ENCODE peak calls at places on chromosomes 2 and 18, in eight cellular contexts. E is mesenchymal stem cell, O is MM.1S, U is fibroblast of lung, W is IMR-90, D is Karpas-422, R is mammary epithelial cell, J is K562. L is an unnamed sample.

GRCh38 chr18:21453512-21453862 is 147.0 kb downstream of the ESCO1 start:
- DNase-seq in E (no peak), R (peak; percentile 18), D (no peak), O (no peak), W (no peak), U (no peak), J (no peak), L (peak; percentile 25)

GRCh38 chr2:218857371-218858137 is 2.1 kb upstream of the WNT6 start:
- DNase-seq in O (no peak), W (no peak), J (no peak), D (no peak), U (no peak), E (no peak), R (no peak), L (no peak)

GRCh38 chr18:21117385-21118135 is 5.9 kb upstream of the ROCK1 start:
- DNase-seq in O (no peak), J (no peak), R (no peak), W (peak; percentile 92), E (peak; percentile 52), D (no peak), U (peak; percentile 81), L (peak; percentile 92)

GRCh38 chr2:24124003-24124585 is 825 bp downstream of the FAM228B start:
- DNase-seq in J (no peak), W (peak; percentile 34), D (no peak), R (peak; percentile 43), O (no peak), U (peak; percentile 56), E (no peak), L (peak; percentile 47)

GRCh38 chr2:234643407-234643806 is 146.5 kb upstream of the ARL4C start:
- DNase-seq in R (no peak), D (no peak), E (peak; percentile 10), U (peak; percentile 33), O (peak; percentile 15), J (no peak), W (peak; percentile 22), L (no peak)

GRCh38 chr2:236613607-236614006 is 44.0 kb downstream of the ACKR3 start:
- DNase-seq in U (no peak), E (no peak), J (no peak), R (no peak), O (no peak), W (no peak), D (no peak), L (no peak)

GRCh38 chr18:46915800-46916550 is 1.3 kb downstream of the PIAS2 start:
- DNase-seq in J (no peak), D (no peak), W (peak; percentile 4), U (no peak), R (no peak), E (no peak), O (peak; percentile 8), L (no peak)

GRCh38 chr2:162291748-162292147 is 26.7 kb downstream of the IFIH1 start:
- DNase-seq in W (no peak), J (no peak), D (no peak), O (no peak), U (no peak), R (no peak), E (no peak), L (no peak)

GRCh38 chr2:148640767-148641166 is 3.8 kb upstream of the EPC2 start:
- DNase-seq in R (no peak), D (no peak), W (peak; percentile 25), J (no peak), O (no peak), U (peak; percentile 46), E (no peak), L (no peak)

GRCh38 chr2:176330612-176331011 is 61.4 kb downstream of the MTX2 start:
- DNase-seq in E (no peak), R (no peak), O (no peak), W (no peak), U (no peak), D (no peak), J (no peak), L (no peak)

GRCh38 chr18:13568443-13569392 is 157.6 kb downstream of the FAM210A start:
- DNase-seq in O (no peak), W (no peak), J (no peak), E (no peak), R (no peak), U (no peak), D (no peak), L (no peak)

GRCh38 chr2:86480105-86480504 is 38.9 kb downstream of the KDM3A start:
- DNase-seq in O (no peak), R (no peak), E (no peak), D (no peak), U (no peak), W (no peak), J (no peak), L (no peak)

GRCh38 chr2:146584316-146584715 is 1260.5 kb upstream of the ACVR2A start:
- DNase-seq in E (no peak), J (no peak), O (no peak), U (no peak), D (no peak), R (no peak), W (no peak), L (no peak)

GRCh38 chr2:217433522-217433921 is 569.3 kb downstream of the TNS1 start:
- DNase-seq in E (peak; percentile 54), O (no peak), U (peak; percentile 35), W (peak; percentile 28), D (no peak), R (no peak), J (no peak), L (peak; percentile 50)

GRCh38 chr2:24930768-24931167 is 10.7 kb upstream of the ADCY3 start:
- DNase-seq in W (peak; percentile 46), O (peak; percentile 89), U (no peak), R (no peak), D (peak; percentile 74), J (no peak), E (no peak), L (peak; percentile 27)

GRCh38 chr2:10911291-10912075 is at the start of gene KCNF1:
- DNase-seq in E (peak; percentile 73), J (no peak), R (peak; percentile 58), W (peak; percentile 65), O (no peak), U (peak; percentile 66), D (no peak), L (peak; percentile 52)

GRCh38 chr2:121821476-121822158 is 66.2 kb downstream of the TSN start:
- DNase-seq in J (no peak), W (no peak), O (no peak), R (no peak), D (no peak), U (no peak), E (no peak), L (no peak)

GRCh38 chr18:70289351-70290330 is 796 bp downstream of the SOCS6 start:
- DNase-seq in U (peak; percentile 46), O (peak; percentile 42), W (peak; percentile 31), D (no peak), R (peak; percentile 41), J (peak; percentile 52), E (peak; percentile 38), L (no peak)

GRCh38 chr2:237223208-237223861 is 137.6 kb downstream of the COPS8 start:
- DNase-seq in U (peak; percentile 95), R (peak; percentile 90), J (no peak), O (no peak), W (peak; percentile 100), D (no peak), E (peak; percentile 97), L (peak; percentile 100)

GRCh38 chr18:27223570-27224340 is 38.6 kb upstream of the CHST9 start:
- DNase-seq in R (peak; percentile 53), D (no peak), U (no peak), J (no peak), W (no peak), O (no peak), E (no peak), L (no peak)

GRCh38 chr2:102442967-102443828 is 20.2 kb downstream of the IL18RAP start:
- DNase-seq in D (peak; percentile 65), J (no peak), U (peak; percentile 58), R (peak; percentile 35), O (peak; percentile 65), W (peak; percentile 39), E (peak; percentile 59), L (peak; percentile 8)
- H3K4me2 ChIP-seq in D (no peak overlapping the region), J (no peak overlapping the region), U (no peak overlapping the region), R (peak overlapping the region; percentile 47), O (no peak overlapping the region), W (no peak overlapping the region), E (no peak overlapping the region), L (no peak overlapping the region)

DNA sequence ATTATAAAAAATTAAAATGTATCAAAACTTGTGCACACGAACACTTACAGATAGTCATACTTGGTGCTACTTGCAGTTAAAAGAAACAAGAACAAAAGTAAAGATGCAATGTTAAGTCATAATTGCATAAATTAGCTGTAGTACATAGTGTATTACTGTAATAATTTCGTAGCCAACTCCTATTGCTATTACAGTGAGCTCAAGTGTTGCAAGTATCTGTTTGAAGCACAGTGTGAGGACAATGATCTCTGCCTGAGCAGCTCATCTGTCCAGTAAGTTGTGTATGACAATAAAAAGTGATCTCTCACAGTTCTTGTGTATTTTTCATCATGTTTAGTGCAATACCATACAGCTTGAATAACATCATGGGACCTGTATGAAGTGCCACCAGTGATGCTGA is 7.5 kb upstream of the SERPINB13 start:
- DNase-seq in E (no peak), D (no peak), U (no peak), R (no peak), W (no peak), O (no peak), J (no peak), L (no peak)
- H3K9ac ChIP-seq in E (no peak overlapping the region), D (no peak overlapping the region), U (no peak overlapping the region), R (no peak overlapping the region), W (no peak overlapping the region), O (no peak overlapping the region), J (no peak overlapping the region), L (no peak overlapping the region)

GRCh38 chr2:240530181-240530580 is 27.6 kb downstream of the ANKMY1 start:
- DNase-seq in J (no peak), E (no peak), U (no peak), R (no peak), W (no peak), D (no peak), O (no peak), L (no peak)
- H3K9me3 ChIP-seq in J (peaks cover 12% of the 10 kb centered on the region), E (peaks cover 38% of the 10 kb centered on the region), U (no peaks in the 10 kb centered on the region), R (peaks cover 12% of the 10 kb centered on the region), W (peaks cover 19% of the 10 kb centered on the region), D (peaks cover 32% of the 10 kb centered on the region), O (no peaks in the 10 kb centered on the region), L (peaks cover 20% of the 10 kb centered on the region)

GRCh38 chr2:202267495-202267894 is 1.9 kb downstream of the NOP58 start:
- DNase-seq in J (no peak), R (no peak), E (no peak), U (peak; percentile 21), D (peak; percentile 53), W (no peak), O (peak; percentile 11), L (no peak)

GRCh38 chr2:202270487-202270886 is 4.9 kb downstream of the NOP58 start:
- DNase-seq in D (peak; percentile 32), E (no peak), R (no peak), W (no peak), U (no peak), J (no peak), O (no peak), L (no peak)

GRCh38 chr2:202265467-202266277 is at the start of gene NOP58:
- DNase-seq in E (peak; percentile 98), D (peak; percentile 98), W (peak; percentile 96), R (peak; percentile 94), O (peak; percentile 97), U (peak; percentile 96), J (peak; percentile 71), L (peak; percentile 91)

GRCh38 chr2:202269585-202269984 is 4.0 kb downstream of the NOP58 start:
- DNase-seq in U (no peak), W (no peak), R (no peak), E (no peak), O (peak; percentile 19), J (no peak), D (peak; percentile 50), L (no peak)
- H3K4me2 ChIP-seq in U (no peak overlapping the region), W (peak overlapping the region; percentile 25), R (peak overlapping the region; percentile 31), E (no peak overlapping the region), O (no peak overlapping the region), J (peak overlapping the region; percentile 30), D (peak overlapping the region; percentile 73), L (peak overlapping the region; percentile 37)

L was measured in astrocyte.